ENCODE peak calls at places on chromosomes 6 and 20, in eight cellular contexts. O, F, M, B, T, Q, J and W are unnamed samples. For H3K4me1, the result is how much of the 10 kb centered on the place peaks cover.

GRCh38 chr6:40874495-40874894 is 164.5 kb downstream of the UNC5CL start:
- DNase-seq in B (no peak), O (no peak), Q (no peak), F (no peak), M (peak), J (no peak), T (no peak), W (peak)

GRCh38 chr6:8065519-8065911 is 1.3 kb upstream of the BLOC1S5 start:
- DNase-seq in Q (no peak), T (no peak), B (no peak), F (no peak), J (no peak), O (no peak), M (no peak), W (no peak)

GRCh38 chr20:15406072-15406471 is 1068.7 kb upstream of the FLRT3 start:
- DNase-seq in Q (peak), J (no peak), T (no peak), O (no peak), B (no peak), F (no peak), M (no peak), W (no peak)

GRCh38 chr20:11229772-11230171 is 556.0 kb upstream of the JAG1 start:
- DNase-seq in J (peak), B (peak), M (peak), Q (peak), F (peak), O (peak), T (peak), W (no peak)

GRCh38 chr6:92109256-92109655 is 1310.1 kb downstream of the EPHA7 start:
- DNase-seq in J (no peak), F (no peak), B (no peak), O (no peak), M (no peak), Q (no peak), T (no peak), W (no peak)

GRCh38 chr20:16518068-16518783 is 55.0 kb downstream of the KIF16B start:
- DNase-seq in O (peak), M (peak), F (peak), J (peak), Q (peak), T (no peak), B (peak), W (peak)

GRCh38 chr20:13995841-13996240 is 525 bp downstream of the MACROD2 start:
- DNase-seq in O (peak), Q (peak), J (no peak), B (peak), M (peak), F (no peak), T (peak), W (peak)

GRCh38 chr6:18491303-18492090 is 104.3 kb downstream of the RNF144B start:
- DNase-seq in T (no peak), O (no peak), M (no peak), Q (peak), B (no peak), F (no peak), J (no peak), W (no peak)

GRCh38 chr20:15703171-15703911 is 869.9 kb downstream of the KIF16B start:
- DNase-seq in F (peak), J (no peak), M (peak), T (no peak), B (no peak), O (no peak), Q (peak), W (no peak)

GRCh38 chr6:2875840-2876207 is 27.3 kb downstream of the SERPINB9 start:
- DNase-seq in M (no peak), F (no peak), B (no peak), Q (no peak), O (no peak), J (no peak), T (no peak), W (peak)

GRCh38 chr20:37346232-37346525 is 239 bp downstream of the SRC start:
- DNase-seq in M (no peak), T (no peak), B (no peak), F (no peak), O (no peak), Q (no peak), J (no peak), W (no peak)

GRCh38 chr20:52432740-52433139 is 241.2 kb upstream of the ZFP64 start:
- DNase-seq in F (no peak), M (no peak), Q (no peak), B (no peak), O (no peak), J (no peak), T (no peak), W (no peak)

GRCh38 chr6:42694586-42694985 is 27.8 kb downstream of the PRPH2 start:
- DNase-seq in B (no peak), F (peak), O (no peak), J (no peak), M (no peak), T (no peak), Q (no peak), W (no peak)

GRCh38 chr6:33740204-33740608 is 6.5 kb downstream of the IP6K3 start:
- DNase-seq in M (no peak), J (no peak), F (peak), B (peak), O (no peak), Q (no peak), T (no peak), W (no peak)

GRCh38 chr6:137646506-137646905 is 152.3 kb upstream of the OLIG3 start:
- DNase-seq in O (no peak), J (no peak), M (no peak), T (no peak), B (no peak), F (no peak), Q (no peak), W (no peak)

GRCh38 chr20:45343867-45344721 is 4.1 kb downstream of the SDC4 start:
- DNase-seq in M (peak), Q (peak), F (peak), B (no peak), O (peak), J (peak), T (peak), W (peak)

GRCh38 chr6:157912326-157912725 is 69.3 kb upstream of the SYNJ2 start:
- DNase-seq in M (no peak), T (no peak), F (peak), B (no peak), Q (peak), J (no peak), O (no peak), W (no peak)

GRCh38 chr6:17506962-17507361 is 93.1 kb upstream of the FAM8A1 start:
- DNase-seq in O (no peak), B (no peak), Q (no peak), M (no peak), F (no peak), T (no peak), J (no peak), W (no peak)

GRCh38 chr6:103797738-103798137 is 1062.0 kb downstream of the HACE1 start:
- DNase-seq in O (no peak), F (no peak), Q (no peak), B (no peak), J (no peak), T (no peak), M (no peak), W (no peak)

GRCh38 chr6:110048221-110048875 is 70.2 kb downstream of the GPR6 start:
- DNase-seq in Q (no peak), M (no peak), T (no peak), B (no peak), J (no peak), F (no peak), O (no peak), W (no peak)

GRCh38 chr20:63750807-63751470 is 11.4 kb downstream of the SLC2A4RG start:
- DNase-seq in M (no peak), T (no peak), J (no peak), O (no peak), F (no peak), B (no peak), Q (no peak), W (peak)

GRCh38 chr6:42279966-42280629 is 62.4 kb upstream of the MRPS10 start:
- DNase-seq in M (no peak), O (peak), Q (no peak), B (peak), J (no peak), F (peak), T (peak), W (no peak)

GRCh38 chr6:40634429-40634828 is 47.3 kb upstream of the LRFN2 start:
- DNase-seq in M (no peak), Q (no peak), T (no peak), J (no peak), B (no peak), F (no peak), O (no peak), W (no peak)

GRCh38 chr20:5887386-5887785 is 62.9 kb downstream of the TRMT6 start:
- DNase-seq in Q (no peak), F (no peak), M (no peak), T (no peak), J (no peak), O (no peak), B (no peak), W (no peak)

GRCh38 chr20:25248501-25249172 is 752 bp downstream of the PYGB start:
- DNase-seq in O (peak), J (no peak), F (peak), B (no peak), Q (no peak), T (peak), M (no peak), W (no peak)

GRCh38 chr20:35571566-35571965 is 29.7 kb downstream of the ERGIC3 start:
- DNase-seq in O (no peak), B (no peak), F (no peak), J (no peak), T (no peak), M (no peak), Q (no peak), W (no peak)

GRCh38 chr6:100228437-100229424 is 234.7 kb upstream of the MCHR2 start:
- DNase-seq in O (peak), J (peak), T (peak), B (peak), M (peak), Q (peak), F (peak), W (peak)

GRCh38 chr20:61931476-61932198 is 134.0 kb downstream of the TAF4 start:
- DNase-seq in Q (no peak), F (no peak), T (no peak), J (no peak), O (no peak), M (no peak), B (no peak), W (peak)

GRCh38 chr6:114989279-114989964 is 646.6 kb upstream of the HS3ST5 start:
- DNase-seq in F (no peak), J (no peak), T (no peak), B (no peak), O (no peak), Q (no peak), M (no peak), W (no peak)

GRCh38 chr6:56690519-56691200 is 48.0 kb upstream of the DST start:
- DNase-seq in J (no peak), O (no peak), F (peak), T (no peak), M (no peak), B (no peak), Q (peak), W (no peak)

DNA sequence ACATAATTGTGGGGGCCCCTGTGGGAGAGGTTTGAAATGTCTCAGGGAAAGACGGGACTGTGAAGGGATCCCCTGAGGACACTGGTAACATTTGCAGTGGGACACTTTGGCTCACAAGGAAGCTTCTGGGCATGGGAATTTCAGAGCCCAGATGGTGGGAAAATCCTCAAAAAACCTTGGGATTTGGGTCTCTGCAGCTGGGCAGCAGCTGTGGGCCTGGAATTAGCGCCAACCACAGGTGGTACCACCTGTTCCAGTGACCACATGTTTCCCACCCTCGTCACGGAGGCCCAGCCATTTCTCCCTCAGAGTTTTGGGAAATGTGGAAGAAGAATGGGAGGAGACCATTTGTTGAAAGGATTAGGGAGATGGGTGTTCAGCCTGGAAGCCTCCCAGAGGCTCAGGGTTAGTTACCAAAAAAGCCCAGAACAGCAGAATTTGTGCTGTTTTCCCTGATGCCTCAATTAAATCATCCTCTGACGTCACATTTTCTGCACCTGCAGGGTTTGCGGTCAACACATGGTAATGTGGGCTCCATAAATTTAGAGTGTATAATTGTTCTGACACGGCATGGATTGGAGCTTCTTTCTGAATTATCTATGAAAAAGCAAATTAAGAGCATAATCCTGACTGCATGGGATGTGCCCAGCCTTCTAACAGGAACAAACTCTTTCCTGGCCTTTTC is 34.3 kb downstream of the EDN3 start:
- DNase-seq in Q (no peak), B (no peak), M (no peak), F (no peak), O (no peak), J (no peak), T (no peak), W (no peak)
- H3K4me1 ChIP-seq in Q (under half), B (under half), M (under half), F (under half), O (under half), J (under half), T (under half), W (under half)

GRCh38 chr6:151284012-151284411 is 44.2 kb downstream of the AKAP12 start:
- DNase-seq in Q (peak), B (no peak), T (no peak), F (no peak), J (no peak), M (no peak), O (no peak), W (no peak)
- H3K4me1 ChIP-seq in Q (under half), B (under half), T (under half), F (under half), J (under half), M (under half), O (under half), W (under half)

DNA sequence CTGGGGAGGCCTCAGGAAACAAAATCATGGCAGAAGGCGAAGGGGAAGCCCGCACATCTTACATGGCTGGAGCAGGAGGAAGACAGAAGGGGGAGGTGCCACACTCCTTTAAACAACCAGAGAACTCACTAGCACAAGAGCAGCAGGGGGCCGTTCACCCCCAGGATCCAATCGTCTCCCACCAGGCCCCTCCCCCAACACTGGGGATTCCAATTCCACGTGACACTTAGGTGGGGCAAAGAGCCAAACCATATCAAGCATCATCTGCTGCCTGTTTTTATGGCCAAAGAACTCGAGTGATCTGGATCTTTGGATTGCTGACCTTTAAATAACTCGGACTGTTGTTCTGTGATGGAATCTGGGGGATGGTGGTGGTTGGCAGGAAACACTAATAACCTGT is 28.0 kb downstream of the PNLDC1 start:
- DNase-seq in B (no peak), J (no peak), Q (no peak), O (no peak), T (no peak), F (no peak), M (no peak), W (no peak)
- H3K4me1 ChIP-seq in B (under half), J (under half), Q (under half), O (under half), T (under half), F (under half), M (under half), W (under half)

GRCh38 chr6:15292721-15293302 is 46.9 kb downstream of the JARID2 start:
- DNase-seq in O (no peak), J (no peak), T (no peak), F (no peak), Q (no peak), B (no peak), M (no peak), W (no peak)
- H3K4me1 ChIP-seq in O (under half), J (under half), T (under half), F (under half), Q (under half), B (under half), M (under half), W (under half)